ENCODE peak calls at places on chromosomes 12 and 14, in ten cellular contexts. Q is uterus; H is thoracic aorta; G is fibroblast of mammary gland; J is left lung; B is epithelial cell of esophagus; C is activated CD8-positive, alpha-beta T cell treated with anti-CD3 and anti-CD28 coated beads for 36 hours; O is AG10803; F is Peyer's patch; K is ovary. W is an unnamed sample.
A peak's percentile ranks its signal among the peaks of the same experiment; 100 is the strongest.

GRCh38 chr12:46680506-46680905 is 145.3 kb downstream of the SLC38A4 start:
- DNase-seq in Q (no peak), H (no peak), G (no peak), J (no peak), B (no peak), C (no peak), O (no peak), F (no peak), K (no peak), W (no peak)

GRCh38 chr12:51972424-51972812 is 20.9 kb downstream of the ACVR1B start:
- DNase-seq in Q (no peak), H (no peak), G (no peak), J (no peak), B (no peak), C (no peak), O (no peak), F (no peak), K (no peak), W (no peak)

GRCh38 chr12:86134571-86134970 is 121.6 kb downstream of the MGAT4C start:
- DNase-seq in Q (no peak), H (no peak), G (peak; percentile 52), J (no peak), B (peak; percentile 62), C (no peak), O (no peak), F (no peak), K (no peak), W (no peak)

GRCh38 chr12:110458756-110459155 is 8.6 kb upstream of the ARPC3 start:
- DNase-seq in Q (no peak), H (no peak), G (no peak), J (no peak), B (no peak), C (no peak), O (no peak), F (no peak), K (no peak), W (no peak)

GRCh38 chr12:57896437-57897201 is 44.7 kb upstream of the ATP23 start:
- DNase-seq in Q (peak; percentile 84), H (no peak), G (peak; percentile 75), J (peak; percentile 79), B (peak; percentile 34), C (no peak), O (peak; percentile 64), F (peak; percentile 39), K (peak; percentile 89), W (no peak)

GRCh38 chr14:70098257-70098809 is 90.4 kb downstream of the SLC8A3 start:
- DNase-seq in Q (no peak), H (no peak), G (peak; percentile 7), J (no peak), B (no peak), C (no peak), O (peak; percentile 9), F (no peak), K (no peak), W (no peak)

GRCh38 chr12:75986001-75986739 is 45.4 kb downstream of the PHLDA1 start:
- DNase-seq in Q (no peak), H (no peak), G (no peak), J (no peak), B (no peak), C (no peak), O (no peak), F (no peak), K (no peak), W (no peak)

GRCh38 chr12:2890388-2891239 is at the start of gene TULP3:
- DNase-seq in Q (peak; percentile 99), H (peak; percentile 96), G (peak; percentile 96), J (peak; percentile 98), B (peak; percentile 98), C (peak; percentile 98), O (peak; percentile 97), F (peak; percentile 98), K (peak; percentile 99), W (peak; percentile 98)

GRCh38 chr12:29741342-29742241 is 42.1 kb downstream of the TMTC1 start:
- DNase-seq in Q (no peak), H (no peak), G (peak; percentile 97), J (no peak), B (peak; percentile 67), C (no peak), O (no peak), F (no peak), K (no peak), W (no peak)

GRCh38 chr12:92244036-92244435 is 98.4 kb upstream of the BTG1 start:
- DNase-seq in Q (peak; percentile 42), H (no peak), G (peak; percentile 82), J (no peak), B (no peak), C (no peak), O (peak; percentile 63), F (no peak), K (peak; percentile 67), W (no peak)

GRCh38 chr12:113239811-113240331 is 18.6 kb downstream of the TPCN1 start:
- DNase-seq in Q (no peak), H (no peak), G (no peak), J (peak; percentile 28), B (no peak), C (no peak), O (no peak), F (no peak), K (no peak), W (no peak)

GRCh38 chr12:7144414-7145120 is 14.4 kb downstream of the CLSTN3 start:
- DNase-seq in Q (peak; percentile 13), H (no peak), G (peak; percentile 52), J (peak; percentile 32), B (peak; percentile 43), C (no peak), O (peak; percentile 49), F (no peak), K (peak; percentile 13), W (peak; percentile 51)

GRCh38 chr12:17197971-17198370 is 592.0 kb upstream of the LMO3 start:
- DNase-seq in Q (no peak), H (no peak), G (no peak), J (no peak), B (no peak), C (no peak), O (no peak), F (no peak), K (no peak), W (no peak)

GRCh38 chr14:50901361-50901760 is 29.5 kb downstream of the ABHD12B start:
- DNase-seq in Q (no peak), H (no peak), G (no peak), J (no peak), B (no peak), C (no peak), O (no peak), F (no peak), K (no peak), W (peak; percentile 19)

GRCh38 chr12:50200507-50201273 is 33.5 kb upstream of the CERS5 start:
- DNase-seq in Q (no peak), H (no peak), G (peak; percentile 49), J (no peak), B (no peak), C (no peak), O (peak; percentile 95), F (no peak), K (no peak), W (no peak)

GRCh38 chr12:71683633-71684032 is 2.2 kb upstream of the TMEM19 start:
- DNase-seq in Q (no peak), H (no peak), G (no peak), J (no peak), B (no peak), C (no peak), O (no peak), F (no peak), K (no peak), W (no peak)

GRCh38 chr12:82998509-82998908 is 311.8 kb downstream of the TMTC2 start:
- DNase-seq in Q (no peak), H (no peak), G (no peak), J (no peak), B (no peak), C (no peak), O (no peak), F (no peak), K (no peak), W (no peak)

GRCh38 chr12:82996168-82996812 is 309.6 kb downstream of the TMTC2 start:
- DNase-seq in Q (no peak), H (no peak), G (no peak), J (no peak), B (peak; percentile 10), C (no peak), O (no peak), F (no peak), K (no peak), W (no peak)

GRCh38 chr12:82994117-82994516 is 307.4 kb downstream of the TMTC2 start:
- DNase-seq in Q (no peak), H (no peak), G (no peak), J (no peak), B (no peak), C (no peak), O (no peak), F (no peak), K (no peak), W (no peak)

GRCh38 chr12:82993610-82994009 is 306.9 kb downstream of the TMTC2 start:
- DNase-seq in Q (no peak), H (no peak), G (no peak), J (no peak), B (no peak), C (no peak), O (no peak), F (no peak), K (no peak), W (no peak)
- TF ChIP-seq CTCF in Q (no peak), H (no peak), G (no peak), J (no peak), B (no peak), C (no peak), O (no peak), F (no peak), K (no peak), W (no peak)

GRCh38 chr14:39025250-39025809 is 77.7 kb downstream of the SEC23A start:
- DNase-seq in Q (no peak), H (no peak), G (no peak), J (no peak), B (no peak), C (no peak), O (no peak), F (no peak), K (no peak), W (no peak)
- TF ChIP-seq CTCF in Q (no peak), H (no peak), G (no peak), J (no peak), B (no peak), C (no peak), O (no peak), F (no peak), K (no peak), W (no peak)

DNA sequence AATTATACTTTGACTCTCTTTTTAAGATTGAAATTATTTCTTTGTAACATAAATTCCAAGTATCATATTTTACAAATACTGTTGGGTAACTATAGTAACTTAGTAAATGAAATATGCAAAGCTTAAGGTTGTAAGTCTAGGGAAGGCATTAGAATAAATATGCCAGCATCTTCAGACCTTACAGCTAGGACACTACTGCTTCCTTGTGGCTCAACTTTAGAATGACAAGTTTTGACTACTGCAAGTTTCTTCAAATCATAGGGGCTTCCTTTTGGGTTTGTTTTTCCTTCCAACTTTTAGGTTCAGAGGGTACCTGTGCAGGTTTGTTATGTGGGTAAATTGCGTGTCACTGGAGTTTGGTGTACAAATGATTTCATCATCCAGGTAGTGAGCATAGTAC is 17.7 kb upstream of the ANP32D start:
- DNase-seq in Q (no peak), H (no peak), G (peak; percentile 57), J (no peak), B (peak; percentile 62), C (no peak), O (peak; percentile 28), F (no peak), K (no peak), W (no peak)
- TF ChIP-seq CTCF in Q (peak; percentile 25), H (peak; percentile 44), G (peak; percentile 53), J (peak; percentile 42), B (peak; percentile 61), C (peak; percentile 44), O (peak; percentile 41), F (peak; percentile 11), K (peak; percentile 18), W (peak; percentile 5)

GRCh38 chr14:88559852-88560251 is 3.0 kb upstream of the ZC3H14 start:
- DNase-seq in Q (no peak), H (no peak), G (peak; percentile 75), J (no peak), B (peak; percentile 36), C (no peak), O (peak; percentile 76), F (no peak), K (no peak), W (no peak)
- TF ChIP-seq CTCF in Q (peak; percentile 30), H (peak; percentile 12), G (peak; percentile 58), J (peak; percentile 18), B (peak; percentile 51), C (no peak), O (peak; percentile 70), F (peak; percentile 17), K (no peak), W (no peak)